ENCODE peak calls at places on chromosomes 3 and 15, in four cellular contexts. One of them, this sample, is unnamed. For H3K27me3, the result is how much of the 10 kb centered on the place peaks cover.

GRCh38 chr3:116777181-116777840 is 67.7 kb downstream of the TUSC7 start:
- DNase-seq in Peyer's patch: no peak
- DNase-seq in right lobe of liver: no peak
- DNase-seq in tibial nerve: no peak
- DNase-seq in this sample: no peak

GRCh38 chr3:1131156-1131555 is 38.3 kb downstream of the CNTN6 start:
- DNase-seq in right lobe of liver: no peak
- DNase-seq in Peyer's patch: no peak
- DNase-seq in tibial nerve: no peak
- DNase-seq in this sample: no peak

GRCh38 chr15:90851114-90851513 is 17.3 kb upstream of the FURIN start:
- DNase-seq in right lobe of liver: no peak
- DNase-seq in tibial nerve: no peak
- DNase-seq in Peyer's patch: no peak
- DNase-seq in this sample: no peak

GRCh38 chr3:188827593-188827992 is 344.2 kb upstream of the TPRG1 start:
- DNase-seq in right lobe of liver: no peak
- DNase-seq in Peyer's patch: no peak
- DNase-seq in tibial nerve: no peak
- DNase-seq in this sample: no peak

GRCh38 chr3:123993818-123994217 is 1.9 kb upstream of the ROPN1 start:
- DNase-seq in Peyer's patch: no peak
- DNase-seq in tibial nerve: no peak
- DNase-seq in right lobe of liver: no peak
- DNase-seq in this sample: no peak

GRCh38 chr3:97070302-97070701 is 255.9 kb downstream of the EPHA6 start:
- DNase-seq in tibial nerve: no peak
- DNase-seq in right lobe of liver: no peak
- DNase-seq in Peyer's patch: no peak
- DNase-seq in this sample: no peak

GRCh38 chr3:184579513-184579912 is 17.9 kb downstream of the EPHB3 start:
- DNase-seq in right lobe of liver: no peak
- DNase-seq in Peyer's patch: no peak
- DNase-seq in tibial nerve: no peak
- DNase-seq in this sample: no peak

GRCh38 chr3:15601399-15602145 is at the start of the genes BTD and HACL1:
- DNase-seq in tibial nerve: peak
- DNase-seq in right lobe of liver: peak
- DNase-seq in Peyer's patch: peak
- DNase-seq in this sample: peak

GRCh38 chr3:67362686-67363085 is 291.7 kb downstream of the SUCLG2 start:
- DNase-seq in Peyer's patch: no peak
- DNase-seq in tibial nerve: no peak
- DNase-seq in right lobe of liver: no peak
- DNase-seq in this sample: no peak

GRCh38 chr3:18720543-18720942 is 295.4 kb upstream of the SATB1 start:
- DNase-seq in tibial nerve: no peak
- DNase-seq in right lobe of liver: no peak
- DNase-seq in Peyer's patch: no peak
- DNase-seq in this sample: no peak

GRCh38 chr15:62306851-62307504 is 141.9 kb upstream of the C2CD4B start:
- DNase-seq in right lobe of liver: peak
- DNase-seq in Peyer's patch: no peak
- DNase-seq in tibial nerve: peak
- DNase-seq in this sample: no peak

GRCh38 chr3:22353126-22353525 is 602.1 kb upstream of the ZNF385D start:
- DNase-seq in Peyer's patch: no peak
- DNase-seq in right lobe of liver: no peak
- DNase-seq in tibial nerve: no peak
- DNase-seq in this sample: no peak

GRCh38 chr3:56001991-56002390 is 466.3 kb downstream of the ERC2 start:
- DNase-seq in Peyer's patch: no peak
- DNase-seq in right lobe of liver: no peak
- DNase-seq in tibial nerve: no peak
- DNase-seq in this sample: no peak

GRCh38 chr15:97881568-97881967 is 78.9 kb upstream of the ARRDC4 start:
- DNase-seq in tibial nerve: no peak
- DNase-seq in right lobe of liver: no peak
- DNase-seq in Peyer's patch: no peak
- DNase-seq in this sample: no peak

GRCh38 chr15:60720493-60721231 is 241.7 kb upstream of the ICE2 start:
- DNase-seq in right lobe of liver: no peak
- DNase-seq in tibial nerve: no peak
- DNase-seq in Peyer's patch: no peak
- DNase-seq in this sample: no peak

GRCh38 chr15:52493968-52494367 is 34.7 kb downstream of the MYO5A start:
- DNase-seq in tibial nerve: no peak
- DNase-seq in Peyer's patch: no peak
- DNase-seq in right lobe of liver: no peak
- DNase-seq in this sample: no peak

GRCh38 chr3:45182915-45183881 is 37.0 kb upstream of the CDCP1 start:
- DNase-seq in Peyer's patch: peak
- DNase-seq in tibial nerve: no peak
- DNase-seq in right lobe of liver: no peak
- DNase-seq in this sample: no peak

GRCh38 chr3:132549890-132550578 is 47.0 kb upstream of the ACKR4 start:
- DNase-seq in tibial nerve: no peak
- DNase-seq in Peyer's patch: no peak
- DNase-seq in right lobe of liver: no peak
- DNase-seq in this sample: no peak

GRCh38 chr15:90826886-90827435 is 41.4 kb upstream of the FURIN start:
- DNase-seq in right lobe of liver: no peak
- DNase-seq in tibial nerve: no peak
- DNase-seq in Peyer's patch: no peak
- DNase-seq in this sample: no peak

GRCh38 chr3:25218362-25218761 is 209.7 kb upstream of the RARB start:
- DNase-seq in right lobe of liver: no peak
- DNase-seq in tibial nerve: no peak
- DNase-seq in Peyer's patch: no peak
- DNase-seq in this sample: no peak

GRCh38 chr15:72968531-72968922 is 83.7 kb upstream of the NEO1 start:
- DNase-seq in tibial nerve: peak
- DNase-seq in right lobe of liver: no peak
- DNase-seq in Peyer's patch: peak
- DNase-seq in this sample: no peak

GRCh38 chr3:13011369-13012227 is 61.6 kb downstream of the IQSEC1 start:
- DNase-seq in Peyer's patch: peak
- DNase-seq in right lobe of liver: no peak
- DNase-seq in tibial nerve: no peak
- DNase-seq in this sample: no peak

GRCh38 chr3:71585126-71585525 is 1.6 kb upstream of the FOXP1 start:
- DNase-seq in tibial nerve: peak
- DNase-seq in right lobe of liver: no peak
- DNase-seq in Peyer's patch: no peak
- DNase-seq in this sample: no peak

GRCh38 chr3:194773216-194773615 is 87.5 kb downstream of the FAM43A start:
- DNase-seq in Peyer's patch: peak
- DNase-seq in right lobe of liver: peak
- DNase-seq in tibial nerve: no peak
- DNase-seq in this sample: no peak

GRCh38 chr3:43747641-43748040 is 56.9 kb downstream of the ABHD5 start:
- DNase-seq in tibial nerve: no peak
- DNase-seq in Peyer's patch: no peak
- DNase-seq in right lobe of liver: no peak
- DNase-seq in this sample: no peak

GRCh38 chr15:85337398-85338074 is 42.9 kb upstream of the AKAP13 start:
- DNase-seq in Peyer's patch: no peak
- DNase-seq in right lobe of liver: no peak
- DNase-seq in tibial nerve: no peak
- DNase-seq in this sample: no peak

GRCh38 chr15:78763111-78763795 is 48.0 kb downstream of the ADAMTS7 start:
- DNase-seq in Peyer's patch: peak
- DNase-seq in right lobe of liver: no peak
- DNase-seq in tibial nerve: no peak
- DNase-seq in this sample: no peak

GRCh38 chr15:78361956-78362506 is 21.9 kb downstream of the CRABP1 start:
- DNase-seq in tibial nerve: no peak
- DNase-seq in right lobe of liver: no peak
- DNase-seq in Peyer's patch: no peak
- DNase-seq in this sample: no peak

GRCh38 chr3:24111711-24112110 is 166.6 kb downstream of the NR1D2 start:
- DNase-seq in tibial nerve: no peak
- DNase-seq in right lobe of liver: no peak
- DNase-seq in Peyer's patch: no peak
- DNase-seq in this sample: no peak

GRCh38 chr3:125381743-125382142 is 6.6 kb upstream of the ZNF148 start:
- DNase-seq in Peyer's patch: no peak
- DNase-seq in tibial nerve: no peak
- DNase-seq in right lobe of liver: no peak
- DNase-seq in this sample: no peak

GRCh38 chr3:133595341-133595740 is 21.9 kb downstream of the CDV3 start:
- DNase-seq in tibial nerve: no peak
- DNase-seq in Peyer's patch: no peak
- DNase-seq in right lobe of liver: no peak
- DNase-seq in this sample: no peak

GRCh38 chr3:97384581-97384980 is 380.0 kb upstream of the ARL6 start:
- DNase-seq in Peyer's patch: no peak
- DNase-seq in right lobe of liver: no peak
- DNase-seq in tibial nerve: no peak
- DNase-seq in this sample: no peak

GRCh38 chr15:62847900-62848489 is 194.6 kb upstream of the TPM1 start:
- DNase-seq in tibial nerve: peak
- DNase-seq in Peyer's patch: peak
- DNase-seq in right lobe of liver: peak
- DNase-seq in this sample: no peak

GRCh38 chr3:11626084-11626463 is 17.6 kb downstream of the VGLL4 start:
- DNase-seq in tibial nerve: no peak
- DNase-seq in right lobe of liver: no peak
- DNase-seq in Peyer's patch: no peak
- DNase-seq in this sample: no peak

GRCh38 chr15:73233623-73234022 is 135.1 kb downstream of the HCN4 start:
- DNase-seq in tibial nerve: no peak
- DNase-seq in Peyer's patch: no peak
- DNase-seq in right lobe of liver: no peak
- DNase-seq in this sample: no peak

GRCh38 chr3:9298236-9298635 is 48.8 kb upstream of the SRGAP3 start:
- DNase-seq in Peyer's patch: no peak
- DNase-seq in right lobe of liver: no peak
- DNase-seq in tibial nerve: no peak
- DNase-seq in this sample: no peak

GRCh38 chr3:159865042-159865579 is 123.5 kb upstream of the IL12A start:
- DNase-seq in Peyer's patch: no peak
- DNase-seq in tibial nerve: no peak
- DNase-seq in right lobe of liver: no peak
- DNase-seq in this sample: no peak

GRCh38 chr3:48427630-48427962 is 2.3 kb downstream of the PLXNB1 start:
- DNase-seq in tibial nerve: no peak
- DNase-seq in right lobe of liver: no peak
- DNase-seq in Peyer's patch: peak
- DNase-seq in this sample: no peak

GRCh38 chr3:48428088-48428862 is 1.6 kb downstream of the PLXNB1 start:
- DNase-seq in Peyer's patch: peak
- DNase-seq in right lobe of liver: peak
- DNase-seq in tibial nerve: peak
- DNase-seq in this sample: no peak

GRCh38 chr3:48430359-48431101 is 644 bp upstream of the PLXNB1 start:
- DNase-seq in tibial nerve: no peak
- DNase-seq in Peyer's patch: peak
- DNase-seq in right lobe of liver: peak
- DNase-seq in this sample: no peak

GRCh38 chr3:48429416-48430358 is at the start of gene PLXNB1:
- DNase-seq in tibial nerve: peak
- DNase-seq in right lobe of liver: peak
- DNase-seq in Peyer's patch: peak
- DNase-seq in this sample: peak

GRCh38 chr3:48428863-48429415 is 947 bp downstream of the PLXNB1 start:
- DNase-seq in right lobe of liver: peak
- DNase-seq in tibial nerve: peak
- DNase-seq in Peyer's patch: peak
- DNase-seq in this sample: no peak
- TF ChIP-seq POLR2A in right lobe of liver: peak
- TF ChIP-seq POLR2A in tibial nerve: peak
- TF ChIP-seq POLR2A in Peyer's patch: no peak
- TF ChIP-seq POLR2A in this sample: no peak

DNA sequence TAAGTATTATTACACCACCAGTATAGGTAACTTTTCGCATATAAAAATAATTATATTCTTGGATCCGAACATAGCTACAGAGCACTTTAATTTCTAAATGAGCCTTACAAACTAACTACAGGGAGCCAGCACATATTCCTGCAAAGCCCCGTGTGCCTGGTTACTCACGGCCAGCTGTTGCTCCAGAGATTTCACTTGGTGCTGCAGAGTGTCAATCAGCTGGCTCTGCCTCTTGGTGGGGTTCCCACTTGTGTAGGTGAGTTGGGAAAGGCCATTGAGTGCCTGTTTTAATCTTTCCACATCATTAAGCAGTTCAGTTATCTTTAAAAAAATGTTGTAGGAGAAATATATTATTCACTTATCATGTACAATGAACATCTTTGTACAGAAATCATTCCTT is 98.9 kb downstream of the UACA start:
- DNase-seq in right lobe of liver: no peak
- DNase-seq in tibial nerve: no peak
- DNase-seq in Peyer's patch: no peak
- DNase-seq in this sample: no peak
- H3K27me3 ChIP-seq in right lobe of liver: under half
- H3K27me3 ChIP-seq in tibial nerve: under half
- H3K27me3 ChIP-seq in Peyer's patch: under half
- H3K27me3 ChIP-seq in this sample: under half

GRCh38 chr3:115293321-115293720 is 146.2 kb upstream of the ZBTB20 start:
- DNase-seq in right lobe of liver: no peak
- DNase-seq in tibial nerve: no peak
- DNase-seq in Peyer's patch: no peak
- DNase-seq in this sample: no peak

GRCh38 chr3:115292677-115293076 is 145.6 kb upstream of the ZBTB20 start:
- DNase-seq in Peyer's patch: no peak
- DNase-seq in tibial nerve: no peak
- DNase-seq in right lobe of liver: no peak
- DNase-seq in this sample: no peak

GRCh38 chr3:115287198-115287597 is 140.1 kb upstream of the ZBTB20 start:
- DNase-seq in Peyer's patch: no peak
- DNase-seq in tibial nerve: no peak
- DNase-seq in right lobe of liver: no peak
- DNase-seq in this sample: no peak

GRCh38 chr3:115286529-115287197 is 139.6 kb upstream of the ZBTB20 start:
- DNase-seq in right lobe of liver: no peak
- DNase-seq in tibial nerve: no peak
- DNase-seq in Peyer's patch: no peak
- DNase-seq in this sample: no peak

DNA sequence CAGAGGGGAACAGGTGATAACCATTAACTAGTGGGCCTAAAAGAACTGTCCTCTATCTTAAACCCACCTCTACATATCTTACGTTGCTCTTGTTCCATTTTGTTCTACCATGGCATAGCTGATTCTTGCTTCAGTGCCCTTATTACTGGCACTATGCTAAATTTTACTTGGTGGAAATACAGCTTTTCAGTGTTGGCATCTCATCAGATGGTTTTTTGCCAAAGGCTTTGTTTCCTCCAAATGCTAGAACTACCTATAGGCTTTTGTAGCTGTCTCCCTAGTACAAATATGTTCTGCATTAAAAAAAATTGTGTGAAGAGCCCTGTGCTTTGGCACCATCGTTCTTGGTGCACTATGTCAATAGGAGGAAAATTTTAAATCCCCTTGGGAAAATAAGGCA is 145.0 kb upstream of the ZBTB20 start:
- DNase-seq in right lobe of liver: no peak
- DNase-seq in Peyer's patch: no peak
- DNase-seq in tibial nerve: no peak
- DNase-seq in this sample: no peak
- H3K27ac ChIP-seq in right lobe of liver: no peak
- H3K27ac ChIP-seq in Peyer's patch: no peak
- H3K27ac ChIP-seq in tibial nerve: no peak
- H3K27ac ChIP-seq in this sample: no peak

GRCh38 chr3:14410501-14411165 is 8.2 kb downstream of the SLC6A6 start:
- DNase-seq in tibial nerve: no peak
- DNase-seq in Peyer's patch: no peak
- DNase-seq in right lobe of liver: no peak
- DNase-seq in this sample: no peak
- TF ChIP-seq POLR2A in tibial nerve: no peak
- TF ChIP-seq POLR2A in Peyer's patch: no peak
- TF ChIP-seq POLR2A in right lobe of liver: no peak
- TF ChIP-seq POLR2A in this sample: no peak